ENCODE peak calls at places on chromosome 16, in five cellular contexts. O, U, G, E and I are unnamed samples.

GRCh38 chr16:1763521-1764511 is 7.5 kb downstream of the NME3 start:
- DNase-seq in E (peak; percentile 6), G (peak; percentile 45), O (no peak), U (no peak), I (no peak)

GRCh38 chr16:77437859-77438258 is 3.0 kb upstream of the ADAMTS18 start:
- DNase-seq in G (no peak), O (no peak), E (no peak), U (no peak), I (no peak)

GRCh38 chr16:31664683-31665482 is 137.2 kb downstream of the AHSP start:
- DNase-seq in O (no peak), G (peak; percentile 23), U (no peak), E (no peak), I (no peak)

GRCh38 chr16:15779664-15780351 is 77.0 kb downstream of the MYH11 start:
- DNase-seq in G (no peak), U (no peak), O (no peak), E (no peak), I (no peak)

GRCh38 chr16:73878616-73879015 is 418.0 kb upstream of the PSMD7 start:
- DNase-seq in E (peak; percentile 63), G (peak; percentile 42), U (no peak), O (peak; percentile 41), I (peak; percentile 72)

GRCh38 chr16:88467433-88468051 is 14.5 kb downstream of the ZFPM1 start:
- DNase-seq in G (no peak), U (no peak), O (no peak), E (no peak), I (no peak)

GRCh38 chr16:85316321-85316919 is 204.1 kb upstream of the CIBAR2 start:
- DNase-seq in E (peak; percentile 63), O (peak; percentile 72), U (peak; percentile 64), G (peak; percentile 77), I (peak; percentile 75)

GRCh38 chr16:46859719-46860152 is 24.4 kb upstream of the GPT2 start:
- DNase-seq in G (peak; percentile 71), U (no peak), E (no peak), O (no peak), I (no peak)

GRCh38 chr16:85625053-85625452 is 11.9 kb downstream of the GSE1 start:
- DNase-seq in U (no peak), O (no peak), E (no peak), G (no peak), I (no peak)

GRCh38 chr16:52456368-52456767 is 90.6 kb downstream of the TOX3 start:
- DNase-seq in U (no peak), G (no peak), O (no peak), E (peak; percentile 50), I (peak; percentile 63)

GRCh38 chr16:66601471-66601870 is 3.0 kb upstream of the CMTM3 start:
- DNase-seq in U (no peak), O (no peak), G (no peak), E (no peak), I (no peak)

GRCh38 chr16:75108792-75109731 is 7.5 kb downstream of the LDHD start:
- DNase-seq in U (peak; percentile 57), O (peak; percentile 74), E (peak; percentile 75), G (peak; percentile 91), I (peak; percentile 71)

GRCh38 chr16:51812945-51813344 is 661.9 kb upstream of the SALL1 start:
- DNase-seq in O (no peak), G (no peak), U (no peak), E (no peak), I (no peak)

GRCh38 chr16:14509055-14509454 is 121.0 kb downstream of the PARN start:
- DNase-seq in G (no peak), U (no peak), E (no peak), O (no peak), I (no peak)

GRCh38 chr16:65142276-65142675 is 20.4 kb upstream of the CDH11 start:
- DNase-seq in G (no peak), E (no peak), O (no peak), U (no peak), I (no peak)

GRCh38 chr16:52346709-52347108 is 200.2 kb downstream of the TOX3 start:
- DNase-seq in E (no peak), O (no peak), G (no peak), U (no peak), I (no peak)

GRCh38 chr16:785563-786535 is 2.3 kb downstream of the RPUSD1 start:
- DNase-seq in O (peak; percentile 21), U (peak; percentile 77), E (peak; percentile 54), G (no peak), I (peak; percentile 26)

GRCh38 chr16:86854058-86854621 is 275.8 kb downstream of the FOXL1 start:
- DNase-seq in E (no peak), G (no peak), U (no peak), O (no peak), I (no peak)

GRCh38 chr16:48454051-48454450 is 68.8 kb upstream of the SIAH1 start:
- DNase-seq in G (no peak), U (no peak), O (no peak), E (no peak), I (no peak)

GRCh38 chr16:50640391-50640790 is 40.7 kb downstream of the SNX20 start:
- DNase-seq in O (no peak), E (no peak), U (no peak), G (no peak), I (no peak)

GRCh38 chr16:87490091-87490798 is 2.6 kb downstream of the ZCCHC14 start:
- DNase-seq in G (no peak), O (no peak), E (no peak), U (peak; percentile 27), I (no peak)

GRCh38 chr16:11482946-11483748 is 103.6 kb downstream of the LITAF start:
- DNase-seq in G (no peak), O (no peak), U (no peak), E (no peak), I (no peak)

GRCh38 chr16:68310441-68311315 is at the start of the genes PRMT7 and SLC7A6OS:
- DNase-seq in G (peak; percentile 95), O (peak; percentile 84), E (peak; percentile 95), U (peak; percentile 96), I (peak; percentile 91)

GRCh38 chr16:85441189-85441889 is 171.8 kb upstream of the GSE1 start:
- DNase-seq in O (no peak), G (peak; percentile 47), U (no peak), E (no peak), I (no peak)

GRCh38 chr16:78990309-78990701 is 610.2 kb downstream of the MAF start:
- DNase-seq in E (peak; percentile 19), G (no peak), O (no peak), U (no peak), I (peak; percentile 41)

GRCh38 chr16:56950881-56951771 is 10.6 kb upstream of the CETP start:
- DNase-seq in G (peak; percentile 65), U (peak; percentile 75), O (peak; percentile 23), E (no peak), I (peak; percentile 48)

GRCh38 chr16:64711026-64711425 is 410.8 kb downstream of the CDH11 start:
- DNase-seq in E (no peak), O (no peak), G (no peak), U (no peak), I (no peak)

GRCh38 chr16:3578121-3578520 is 918 bp upstream of the NLRC3 start:
- DNase-seq in O (no peak), U (peak; percentile 69), G (no peak), E (no peak), I (no peak)

GRCh38 chr16:4140652-4141051 is 24.4 kb upstream of the ADCY9 start:
- DNase-seq in G (peak; percentile 62), O (no peak), U (no peak), E (no peak), I (no peak)

GRCh38 chr16:2535644-2536021 is 2.2 kb upstream of the PDPK1 start:
- DNase-seq in E (no peak), U (no peak), G (no peak), O (no peak), I (no peak)

GRCh38 chr16:17351471-17352045 is 119.2 kb downstream of the XYLT1 start:
- DNase-seq in G (no peak), O (no peak), U (no peak), E (no peak), I (no peak)

GRCh38 chr16:60929-61878 is 7.6 kb downstream of the SNRNP25 start:
- DNase-seq in O (no peak), U (no peak), G (no peak), E (no peak), I (no peak)

GRCh38 chr16:51248217-51248616 is 97.1 kb upstream of the SALL1 start:
- DNase-seq in G (no peak), U (no peak), E (no peak), O (no peak), I (no peak)

GRCh38 chr16:89922477-89922883 is 662 bp upstream of the TUBB3 start:
- DNase-seq in E (no peak), O (peak; percentile 44), U (peak; percentile 61), G (peak; percentile 78), I (no peak)

GRCh38 chr16:73066321-73066926 is 18.5 kb upstream of the ZFHX3 start:
- DNase-seq in O (no peak), E (no peak), U (no peak), G (no peak), I (no peak)

GRCh38 chr16:66894948-66895696 is 14.8 kb downstream of the PDP2 start:
- DNase-seq in G (peak; percentile 83), E (peak; percentile 84), U (peak; percentile 82), O (peak; percentile 53), I (peak; percentile 74)

GRCh38 chr16:71645450-71645849 is 19.5 kb downstream of the MARVELD3 start:
- DNase-seq in G (peak; percentile 52), E (no peak), O (no peak), U (peak; percentile 29), I (peak; percentile 10)

GRCh38 chr16:67395458-67396158 is 2.3 kb upstream of the TPPP3 start:
- DNase-seq in U (no peak), O (peak; percentile 95), G (no peak), E (no peak), I (no peak)

GRCh38 chr16:87571868-87572244 is 30.5 kb upstream of the JPH3 start:
- DNase-seq in G (no peak), O (no peak), E (no peak), U (no peak), I (no peak)